ENCODE peak calls at places on chromosomes 4 and X, in seven cellular contexts. One of them, this sample, is unnamed.
A peak's percentile ranks its signal among the peaks of the same experiment; 100 is the strongest.

GRCh38 chrX:10280061-10280460 is 123.3 kb downstream of the CLCN4 start:
- DNase-seq in stimulated activated CD4-positive, alpha-beta T cell treated with anti-CD3 and anti-CD28 coated beads, Interleukin-15, amount 100 ng/mL, for 24 hours: no peak
- DNase-seq in activated CD4-positive, alpha-beta T cell treated with anti-CD3 and anti-CD28 coated beads, Interleukin-2, amount 50 U/mL, for 24 hours: no peak
- DNase-seq in frontal cortex: no peak
- DNase-seq in neural crest cell: no peak
- DNase-seq in AG08396: no peak
- DNase-seq in H7: no peak
- DNase-seq in this sample: no peak

GRCh38 chr4:7041851-7042696 is 1.1 kb upstream of the TADA2B start:
- DNase-seq in stimulated activated CD4-positive, alpha-beta T cell treated with anti-CD3 and anti-CD28 coated beads, Interleukin-15, amount 100 ng/mL, for 24 hours: peak; percentile 51
- DNase-seq in activated CD4-positive, alpha-beta T cell treated with anti-CD3 and anti-CD28 coated beads, Interleukin-2, amount 50 U/mL, for 24 hours: no peak
- DNase-seq in frontal cortex: peak; percentile 65
- DNase-seq in neural crest cell: peak; percentile 40
- DNase-seq in AG08396: peak; percentile 76
- DNase-seq in H7: peak; percentile 87
- DNase-seq in this sample: peak; percentile 45

GRCh38 chrX:145848857-145849256 is 31.2 kb downstream of the SLITRK2 start:
- DNase-seq in stimulated activated CD4-positive, alpha-beta T cell treated with anti-CD3 and anti-CD28 coated beads, Interleukin-15, amount 100 ng/mL, for 24 hours: no peak
- DNase-seq in activated CD4-positive, alpha-beta T cell treated with anti-CD3 and anti-CD28 coated beads, Interleukin-2, amount 50 U/mL, for 24 hours: no peak
- DNase-seq in frontal cortex: no peak
- DNase-seq in neural crest cell: no peak
- DNase-seq in AG08396: no peak
- DNase-seq in H7: no peak
- DNase-seq in this sample: no peak

GRCh38 chr4:38782452-38783108 is at the start of gene TLR10:
- DNase-seq in stimulated activated CD4-positive, alpha-beta T cell treated with anti-CD3 and anti-CD28 coated beads, Interleukin-15, amount 100 ng/mL, for 24 hours: peak; percentile 41
- DNase-seq in activated CD4-positive, alpha-beta T cell treated with anti-CD3 and anti-CD28 coated beads, Interleukin-2, amount 50 U/mL, for 24 hours: peak; percentile 48
- DNase-seq in frontal cortex: peak; percentile 44
- DNase-seq in neural crest cell: peak; percentile 36
- DNase-seq in AG08396: peak; percentile 44
- DNase-seq in H7: peak; percentile 17
- DNase-seq in this sample: peak; percentile 35

GRCh38 chr4:2079926-2080325 is 20.8 kb downstream of the NAT8L start:
- DNase-seq in stimulated activated CD4-positive, alpha-beta T cell treated with anti-CD3 and anti-CD28 coated beads, Interleukin-15, amount 100 ng/mL, for 24 hours: no peak
- DNase-seq in activated CD4-positive, alpha-beta T cell treated with anti-CD3 and anti-CD28 coated beads, Interleukin-2, amount 50 U/mL, for 24 hours: no peak
- DNase-seq in frontal cortex: no peak
- DNase-seq in neural crest cell: no peak
- DNase-seq in AG08396: no peak
- DNase-seq in H7: peak; percentile 35
- DNase-seq in this sample: peak; percentile 5

GRCh38 chr4:100391913-100392312 is 125.9 kb downstream of the EMCN start:
- DNase-seq in stimulated activated CD4-positive, alpha-beta T cell treated with anti-CD3 and anti-CD28 coated beads, Interleukin-15, amount 100 ng/mL, for 24 hours: no peak
- DNase-seq in activated CD4-positive, alpha-beta T cell treated with anti-CD3 and anti-CD28 coated beads, Interleukin-2, amount 50 U/mL, for 24 hours: no peak
- DNase-seq in frontal cortex: no peak
- DNase-seq in neural crest cell: no peak
- DNase-seq in AG08396: peak; percentile 5
- DNase-seq in H7: no peak
- DNase-seq in this sample: no peak

GRCh38 chrX:133911816-133912495 is 73.4 kb downstream of the GPC3 start:
- DNase-seq in stimulated activated CD4-positive, alpha-beta T cell treated with anti-CD3 and anti-CD28 coated beads, Interleukin-15, amount 100 ng/mL, for 24 hours: no peak
- DNase-seq in activated CD4-positive, alpha-beta T cell treated with anti-CD3 and anti-CD28 coated beads, Interleukin-2, amount 50 U/mL, for 24 hours: no peak
- DNase-seq in frontal cortex: no peak
- DNase-seq in neural crest cell: no peak
- DNase-seq in AG08396: no peak
- DNase-seq in H7: no peak
- DNase-seq in this sample: no peak

GRCh38 chr4:77669911-77670590 is 64.4 kb downstream of the CXCL13 start:
- DNase-seq in stimulated activated CD4-positive, alpha-beta T cell treated with anti-CD3 and anti-CD28 coated beads, Interleukin-15, amount 100 ng/mL, for 24 hours: no peak
- DNase-seq in activated CD4-positive, alpha-beta T cell treated with anti-CD3 and anti-CD28 coated beads, Interleukin-2, amount 50 U/mL, for 24 hours: no peak
- DNase-seq in frontal cortex: no peak
- DNase-seq in neural crest cell: no peak
- DNase-seq in AG08396: no peak
- DNase-seq in H7: no peak
- DNase-seq in this sample: no peak

GRCh38 chr4:94534401-94535312 is 82.9 kb downstream of the PDLIM5 start:
- DNase-seq in stimulated activated CD4-positive, alpha-beta T cell treated with anti-CD3 and anti-CD28 coated beads, Interleukin-15, amount 100 ng/mL, for 24 hours: no peak
- DNase-seq in activated CD4-positive, alpha-beta T cell treated with anti-CD3 and anti-CD28 coated beads, Interleukin-2, amount 50 U/mL, for 24 hours: no peak
- DNase-seq in frontal cortex: no peak
- DNase-seq in neural crest cell: no peak
- DNase-seq in AG08396: no peak
- DNase-seq in H7: no peak
- DNase-seq in this sample: no peak

GRCh38 chr4:118124977-118125376 is 90.7 kb downstream of the NDST3 start:
- DNase-seq in stimulated activated CD4-positive, alpha-beta T cell treated with anti-CD3 and anti-CD28 coated beads, Interleukin-15, amount 100 ng/mL, for 24 hours: no peak
- DNase-seq in activated CD4-positive, alpha-beta T cell treated with anti-CD3 and anti-CD28 coated beads, Interleukin-2, amount 50 U/mL, for 24 hours: no peak
- DNase-seq in frontal cortex: no peak
- DNase-seq in neural crest cell: no peak
- DNase-seq in AG08396: no peak
- DNase-seq in H7: no peak
- DNase-seq in this sample: no peak

GRCh38 chrX:49242545-49243066 is 7.3 kb downstream of the CCDC22 start:
- DNase-seq in stimulated activated CD4-positive, alpha-beta T cell treated with anti-CD3 and anti-CD28 coated beads, Interleukin-15, amount 100 ng/mL, for 24 hours: no peak
- DNase-seq in activated CD4-positive, alpha-beta T cell treated with anti-CD3 and anti-CD28 coated beads, Interleukin-2, amount 50 U/mL, for 24 hours: no peak
- DNase-seq in frontal cortex: no peak
- DNase-seq in neural crest cell: no peak
- DNase-seq in AG08396: no peak
- DNase-seq in H7: no peak
- DNase-seq in this sample: no peak

GRCh38 chr4:48603366-48604003 is 113.4 kb downstream of the ZAR1 start:
- DNase-seq in stimulated activated CD4-positive, alpha-beta T cell treated with anti-CD3 and anti-CD28 coated beads, Interleukin-15, amount 100 ng/mL, for 24 hours: no peak
- DNase-seq in activated CD4-positive, alpha-beta T cell treated with anti-CD3 and anti-CD28 coated beads, Interleukin-2, amount 50 U/mL, for 24 hours: no peak
- DNase-seq in frontal cortex: no peak
- DNase-seq in neural crest cell: no peak
- DNase-seq in AG08396: no peak
- DNase-seq in H7: no peak
- DNase-seq in this sample: no peak

This sample was measured in activated CD4-positive, alpha-beta memory T cell treated with anti-CD3 and anti-CD28 coated beads for 36 hours.